ENCODE peak calls at places on chromosomes 2 and 18, in seven cellular contexts. One of them, this sample, is unnamed.

GRCh38 chr2:231680992-231681852 is 27.1 kb upstream of the PTMA start:
- DNase-seq in fibroblast of villous mesenchyme: peak; percentile 87
- DNase-seq in cardiac muscle cell: peak; percentile 93
- DNase-seq in progenitor cell of endocrine pancreas: peak; percentile 83
- DNase-seq in omental fat pad: peak; percentile 49
- DNase-seq in fibroblast of the aortic adventitia: peak; percentile 63
- DNase-seq in GM06990: peak; percentile 88
- DNase-seq in this sample: peak; percentile 77

GRCh38 chr18:24727685-24728084 is 267.2 kb downstream of the HRH4 start:
- DNase-seq in fibroblast of the aortic adventitia: no peak
- DNase-seq in GM06990: no peak
- DNase-seq in cardiac muscle cell: no peak
- DNase-seq in omental fat pad: no peak
- DNase-seq in progenitor cell of endocrine pancreas: no peak
- DNase-seq in fibroblast of villous mesenchyme: no peak
- DNase-seq in this sample: no peak

GRCh38 chr18:68956650-68957049 is 158.8 kb downstream of the CCDC102B start:
- DNase-seq in cardiac muscle cell: no peak
- DNase-seq in fibroblast of villous mesenchyme: no peak
- DNase-seq in omental fat pad: no peak
- DNase-seq in fibroblast of the aortic adventitia: no peak
- DNase-seq in GM06990: no peak
- DNase-seq in progenitor cell of endocrine pancreas: no peak
- DNase-seq in this sample: no peak

GRCh38 chr2:123438277-123439050 is 586.6 kb upstream of the CNTNAP5 start:
- DNase-seq in fibroblast of villous mesenchyme: no peak
- DNase-seq in GM06990: no peak
- DNase-seq in progenitor cell of endocrine pancreas: no peak
- DNase-seq in fibroblast of the aortic adventitia: no peak
- DNase-seq in omental fat pad: no peak
- DNase-seq in cardiac muscle cell: peak; percentile 29
- DNase-seq in this sample: no peak

GRCh38 chr2:10284108-10284870 is 18.4 kb upstream of the HPCAL1 start:
- DNase-seq in omental fat pad: peak; percentile 16
- DNase-seq in cardiac muscle cell: no peak
- DNase-seq in GM06990: no peak
- DNase-seq in fibroblast of the aortic adventitia: no peak
- DNase-seq in fibroblast of villous mesenchyme: no peak
- DNase-seq in progenitor cell of endocrine pancreas: no peak
- DNase-seq in this sample: no peak

GRCh38 chr2:105744091-105744908 is 412 bp upstream of the NCK2 start:
- DNase-seq in omental fat pad: no peak
- DNase-seq in cardiac muscle cell: peak; percentile 68
- DNase-seq in fibroblast of villous mesenchyme: peak; percentile 60
- DNase-seq in progenitor cell of endocrine pancreas: peak; percentile 53
- DNase-seq in GM06990: peak; percentile 74
- DNase-seq in fibroblast of the aortic adventitia: peak; percentile 17
- DNase-seq in this sample: peak; percentile 78

GRCh38 chr2:121212661-121213325 is 72.2 kb downstream of the TFCP2L1 start:
- DNase-seq in fibroblast of villous mesenchyme: no peak
- DNase-seq in omental fat pad: no peak
- DNase-seq in cardiac muscle cell: no peak
- DNase-seq in GM06990: no peak
- DNase-seq in progenitor cell of endocrine pancreas: no peak
- DNase-seq in fibroblast of the aortic adventitia: no peak
- DNase-seq in this sample: no peak

GRCh38 chr2:86703704-86704370 is 16.3 kb upstream of the RMND5A start:
- DNase-seq in fibroblast of villous mesenchyme: peak; percentile 37
- DNase-seq in cardiac muscle cell: peak; percentile 59
- DNase-seq in omental fat pad: no peak
- DNase-seq in progenitor cell of endocrine pancreas: no peak
- DNase-seq in GM06990: no peak
- DNase-seq in fibroblast of the aortic adventitia: peak; percentile 49
- DNase-seq in this sample: no peak

GRCh38 chr2:153870308-153870707 is 1.4 kb upstream of the GALNT13 start:
- DNase-seq in GM06990: no peak
- DNase-seq in cardiac muscle cell: no peak
- DNase-seq in omental fat pad: no peak
- DNase-seq in fibroblast of villous mesenchyme: no peak
- DNase-seq in fibroblast of the aortic adventitia: no peak
- DNase-seq in progenitor cell of endocrine pancreas: no peak
- DNase-seq in this sample: no peak

GRCh38 chr2:60886962-60887361 is 5.6 kb downstream of the REL start:
- DNase-seq in GM06990: no peak
- DNase-seq in omental fat pad: no peak
- DNase-seq in fibroblast of the aortic adventitia: peak; percentile 9
- DNase-seq in progenitor cell of endocrine pancreas: no peak
- DNase-seq in fibroblast of villous mesenchyme: peak; percentile 38
- DNase-seq in cardiac muscle cell: no peak
- DNase-seq in this sample: no peak

GRCh38 chr2:168773719-168774521 is 28.5 kb upstream of the NOSTRIN start:
- DNase-seq in fibroblast of the aortic adventitia: peak; percentile 81
- DNase-seq in progenitor cell of endocrine pancreas: peak; percentile 14
- DNase-seq in fibroblast of villous mesenchyme: peak; percentile 74
- DNase-seq in omental fat pad: no peak
- DNase-seq in cardiac muscle cell: peak; percentile 89
- DNase-seq in GM06990: no peak
- DNase-seq in this sample: peak; percentile 75

GRCh38 chr18:12645264-12645663 is 12.6 kb downstream of the SPIRE1 start:
- DNase-seq in fibroblast of villous mesenchyme: no peak
- DNase-seq in progenitor cell of endocrine pancreas: no peak
- DNase-seq in fibroblast of the aortic adventitia: no peak
- DNase-seq in cardiac muscle cell: no peak
- DNase-seq in GM06990: no peak
- DNase-seq in omental fat pad: no peak
- DNase-seq in this sample: no peak

GRCh38 chr18:48028716-48029115 is 98.3 kb upstream of the SMAD2 start:
- DNase-seq in fibroblast of the aortic adventitia: no peak
- DNase-seq in fibroblast of villous mesenchyme: no peak
- DNase-seq in omental fat pad: no peak
- DNase-seq in cardiac muscle cell: no peak
- DNase-seq in progenitor cell of endocrine pancreas: no peak
- DNase-seq in GM06990: no peak
- DNase-seq in this sample: no peak

GRCh38 chr2:239978381-239978780 is 46.8 kb downstream of the NDUFA10 start:
- DNase-seq in progenitor cell of endocrine pancreas: no peak
- DNase-seq in GM06990: no peak
- DNase-seq in omental fat pad: no peak
- DNase-seq in fibroblast of villous mesenchyme: peak; percentile 76
- DNase-seq in cardiac muscle cell: peak; percentile 83
- DNase-seq in fibroblast of the aortic adventitia: peak; percentile 44
- DNase-seq in this sample: no peak

GRCh38 chr2:207750315-207750714 is 19.4 kb downstream of the FZD5 start:
- DNase-seq in fibroblast of villous mesenchyme: no peak
- DNase-seq in GM06990: no peak
- DNase-seq in progenitor cell of endocrine pancreas: no peak
- DNase-seq in fibroblast of the aortic adventitia: no peak
- DNase-seq in cardiac muscle cell: no peak
- DNase-seq in omental fat pad: no peak
- DNase-seq in this sample: no peak

GRCh38 chr18:52348209-52348608 is 8.2 kb downstream of the DCC start:
- DNase-seq in cardiac muscle cell: no peak
- DNase-seq in GM06990: no peak
- DNase-seq in fibroblast of the aortic adventitia: no peak
- DNase-seq in progenitor cell of endocrine pancreas: no peak
- DNase-seq in omental fat pad: no peak
- DNase-seq in fibroblast of villous mesenchyme: no peak
- DNase-seq in this sample: no peak

GRCh38 chr2:42492691-42493467 is 903 bp downstream of the KCNG3 start:
- DNase-seq in fibroblast of villous mesenchyme: no peak
- DNase-seq in GM06990: peak; percentile 25
- DNase-seq in fibroblast of the aortic adventitia: no peak
- DNase-seq in omental fat pad: no peak
- DNase-seq in cardiac muscle cell: peak; percentile 7
- DNase-seq in progenitor cell of endocrine pancreas: peak; percentile 18
- DNase-seq in this sample: peak; percentile 30

GRCh38 chr2:184769686-184770085 is 171.4 kb downstream of the ZNF804A start:
- DNase-seq in fibroblast of the aortic adventitia: peak; percentile 59
- DNase-seq in cardiac muscle cell: peak; percentile 4
- DNase-seq in fibroblast of villous mesenchyme: no peak
- DNase-seq in progenitor cell of endocrine pancreas: no peak
- DNase-seq in GM06990: no peak
- DNase-seq in omental fat pad: no peak
- DNase-seq in this sample: no peak

GRCh38 chr2:23148342-23148741 is 236.6 kb upstream of the KLHL29 start:
- DNase-seq in cardiac muscle cell: no peak
- DNase-seq in GM06990: no peak
- DNase-seq in fibroblast of villous mesenchyme: no peak
- DNase-seq in omental fat pad: no peak
- DNase-seq in progenitor cell of endocrine pancreas: no peak
- DNase-seq in fibroblast of the aortic adventitia: no peak
- DNase-seq in this sample: no peak

GRCh38 chr2:203396667-203397066 is 68.5 kb downstream of the ABI2 start:
- DNase-seq in omental fat pad: no peak
- DNase-seq in cardiac muscle cell: peak; percentile 7
- DNase-seq in GM06990: no peak
- DNase-seq in fibroblast of villous mesenchyme: no peak
- DNase-seq in fibroblast of the aortic adventitia: no peak
- DNase-seq in progenitor cell of endocrine pancreas: no peak
- DNase-seq in this sample: no peak

GRCh38 chr18:47552783-47553182 is 301.3 kb upstream of the SKOR2 start:
- DNase-seq in cardiac muscle cell: no peak
- DNase-seq in fibroblast of villous mesenchyme: no peak
- DNase-seq in GM06990: no peak
- DNase-seq in progenitor cell of endocrine pancreas: no peak
- DNase-seq in omental fat pad: no peak
- DNase-seq in fibroblast of the aortic adventitia: no peak
- DNase-seq in this sample: no peak

GRCh38 chr18:42706618-42707017 is 408.9 kb downstream of the RIT2 start:
- DNase-seq in cardiac muscle cell: peak; percentile 1
- DNase-seq in omental fat pad: no peak
- DNase-seq in GM06990: no peak
- DNase-seq in progenitor cell of endocrine pancreas: no peak
- DNase-seq in fibroblast of villous mesenchyme: no peak
- DNase-seq in fibroblast of the aortic adventitia: peak; percentile 4
- DNase-seq in this sample: no peak

GRCh38 chr18:76374330-76375281 is 120.4 kb downstream of the ZNF516 start:
- DNase-seq in fibroblast of villous mesenchyme: no peak
- DNase-seq in omental fat pad: no peak
- DNase-seq in GM06990: peak; percentile 43
- DNase-seq in fibroblast of the aortic adventitia: no peak
- DNase-seq in progenitor cell of endocrine pancreas: no peak
- DNase-seq in cardiac muscle cell: no peak
- DNase-seq in this sample: no peak

GRCh38 chr2:102204638-102205037 is 17.8 kb downstream of the IL1RL2 start:
- DNase-seq in omental fat pad: no peak
- DNase-seq in fibroblast of villous mesenchyme: no peak
- DNase-seq in progenitor cell of endocrine pancreas: no peak
- DNase-seq in GM06990: no peak
- DNase-seq in cardiac muscle cell: no peak
- DNase-seq in fibroblast of the aortic adventitia: no peak
- DNase-seq in this sample: no peak

GRCh38 chr2:227748079-227748478 is 2.4 kb downstream of the SCYGR8 start:
- DNase-seq in progenitor cell of endocrine pancreas: no peak
- DNase-seq in fibroblast of the aortic adventitia: no peak
- DNase-seq in GM06990: no peak
- DNase-seq in fibroblast of villous mesenchyme: no peak
- DNase-seq in omental fat pad: no peak
- DNase-seq in cardiac muscle cell: no peak
- DNase-seq in this sample: peak; percentile 36
- TF ChIP-seq CTCF in progenitor cell of endocrine pancreas: peak; percentile 62
- TF ChIP-seq CTCF in fibroblast of the aortic adventitia: no peak
- TF ChIP-seq CTCF in GM06990: peak; percentile 60
- TF ChIP-seq CTCF in fibroblast of villous mesenchyme: peak; percentile 49
- TF ChIP-seq CTCF in omental fat pad: no peak
- TF ChIP-seq CTCF in cardiac muscle cell: peak; percentile 39
- TF ChIP-seq CTCF in this sample: peak; percentile 64

GRCh38 chr2:100237046-100237615 is 85.2 kb downstream of the LONRF2 start:
- DNase-seq in fibroblast of the aortic adventitia: no peak
- DNase-seq in fibroblast of villous mesenchyme: no peak
- DNase-seq in omental fat pad: no peak
- DNase-seq in GM06990: no peak
- DNase-seq in cardiac muscle cell: no peak
- DNase-seq in progenitor cell of endocrine pancreas: no peak
- DNase-seq in this sample: no peak
- TF ChIP-seq CTCF in fibroblast of the aortic adventitia: no peak
- TF ChIP-seq CTCF in fibroblast of villous mesenchyme: no peak
- TF ChIP-seq CTCF in omental fat pad: no peak
- TF ChIP-seq CTCF in GM06990: no peak
- TF ChIP-seq CTCF in cardiac muscle cell: no peak
- TF ChIP-seq CTCF in progenitor cell of endocrine pancreas: peak; percentile 22
- TF ChIP-seq CTCF in this sample: no peak

DNA sequence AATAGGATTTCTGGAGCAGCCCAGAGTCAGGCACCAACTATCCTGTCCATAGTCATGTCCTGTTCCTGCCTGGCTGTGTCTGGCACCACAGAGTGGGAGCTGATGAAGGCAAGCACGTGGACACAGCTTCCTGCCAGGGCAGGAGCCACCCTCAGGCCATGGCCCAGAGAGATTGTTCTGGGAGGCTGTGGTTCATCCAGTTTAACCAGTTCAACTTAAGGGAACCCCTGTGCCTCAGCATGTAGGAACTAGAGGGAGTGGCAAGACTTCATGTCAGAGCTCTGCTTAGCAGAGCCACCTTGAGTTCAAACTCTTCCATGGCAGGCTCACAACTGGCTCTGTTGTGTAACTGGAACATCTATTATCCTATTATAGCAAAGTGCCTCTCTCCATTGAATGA is 73.2 kb upstream of the NCKAP5 start:
- DNase-seq in cardiac muscle cell: no peak
- DNase-seq in omental fat pad: no peak
- DNase-seq in fibroblast of villous mesenchyme: no peak
- DNase-seq in progenitor cell of endocrine pancreas: no peak
- DNase-seq in GM06990: no peak
- DNase-seq in fibroblast of the aortic adventitia: peak; percentile 39
- DNase-seq in this sample: no peak
- TF ChIP-seq CTCF in cardiac muscle cell: no peak
- TF ChIP-seq CTCF in omental fat pad: no peak
- TF ChIP-seq CTCF in fibroblast of villous mesenchyme: peak; percentile 13
- TF ChIP-seq CTCF in progenitor cell of endocrine pancreas: no peak
- TF ChIP-seq CTCF in GM06990: no peak
- TF ChIP-seq CTCF in fibroblast of the aortic adventitia: peak; percentile 9
- TF ChIP-seq CTCF in this sample: no peak

DNA sequence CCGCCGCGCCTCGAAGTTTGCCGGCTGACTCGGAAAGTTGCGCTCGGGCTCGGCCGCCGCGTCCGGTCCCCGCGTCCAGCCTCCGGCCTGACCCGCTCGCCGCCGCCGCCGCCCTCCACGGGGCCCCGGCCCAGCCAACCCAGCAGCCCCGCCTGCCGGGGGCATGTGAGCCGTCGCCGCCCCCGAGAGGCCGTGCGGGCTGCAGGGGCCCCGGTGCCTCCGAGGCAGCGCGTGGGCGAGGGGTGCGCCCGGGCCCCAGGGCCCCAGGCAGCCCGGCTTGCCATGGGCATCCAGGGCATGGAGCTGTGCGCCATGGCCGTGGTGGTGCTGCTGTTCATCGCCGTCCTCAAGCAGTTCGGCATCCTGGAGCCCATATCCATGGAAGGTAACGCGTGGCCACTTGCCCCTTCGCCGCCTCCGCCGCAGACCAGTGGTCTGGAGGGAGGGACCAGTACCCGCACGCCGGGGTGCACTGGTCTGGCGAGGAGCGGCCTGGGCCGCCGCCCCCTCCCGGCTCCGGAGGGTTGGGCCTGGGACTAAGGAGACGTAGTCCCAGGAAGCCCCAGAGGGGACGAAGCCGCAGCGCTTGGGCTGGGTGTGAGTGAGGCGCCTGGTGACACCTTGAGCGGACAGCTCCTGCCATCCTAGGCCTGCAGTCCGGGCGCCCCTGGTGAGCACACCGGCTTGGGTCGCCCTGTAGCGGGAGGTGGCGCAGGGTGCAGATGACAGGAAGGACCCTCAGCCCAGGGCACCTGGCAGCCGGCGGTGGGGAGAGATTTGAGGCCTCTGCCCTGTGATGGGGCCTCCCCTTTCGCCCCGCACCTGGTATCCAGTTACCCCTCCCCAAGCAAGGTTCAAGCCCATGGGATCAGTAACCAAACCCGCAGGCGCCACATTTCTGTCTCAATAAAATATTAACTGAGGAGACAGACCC is 49.9 kb downstream of the KCNIP3 start:
- DNase-seq in cardiac muscle cell: peak; percentile 34
- DNase-seq in fibroblast of the aortic adventitia: no peak
- DNase-seq in GM06990: no peak
- DNase-seq in progenitor cell of endocrine pancreas: no peak
- DNase-seq in fibroblast of villous mesenchyme: peak; percentile 17
- DNase-seq in omental fat pad: no peak
- DNase-seq in this sample: peak; percentile 47
- TF ChIP-seq CTCF in cardiac muscle cell: no peak
- TF ChIP-seq CTCF in fibroblast of the aortic adventitia: no peak
- TF ChIP-seq CTCF in GM06990: no peak
- TF ChIP-seq CTCF in progenitor cell of endocrine pancreas: no peak
- TF ChIP-seq CTCF in fibroblast of villous mesenchyme: no peak
- TF ChIP-seq CTCF in omental fat pad: no peak
- TF ChIP-seq CTCF in this sample: no peak